ENCODE peak calls at places on chromosomes 12 and 14, in ten cellular contexts. C, K, F, Z, P, V, H, O, I and Y are unnamed samples.

GRCh38 chr14:101665478-101666078 is 95.9 kb upstream of the PPP2R5C start:
- DNase-seq in C (peak; percentile 52), K (no peak), F (no peak), Z (peak; percentile 69), P (no peak), V (no peak), H (peak; percentile 71), O (no peak), I (peak; percentile 37), Y (peak; percentile 62)

GRCh38 chr14:61504841-61505340 is 183.5 kb downstream of the PRKCH start:
- DNase-seq in C (no peak), K (no peak), F (no peak), Z (no peak), P (no peak), V (no peak), H (no peak), O (no peak), I (no peak), Y (no peak)

GRCh38 chr14:101579372-101580080 is 18.2 kb downstream of the DIO3 start:
- DNase-seq in C (no peak), K (peak; percentile 55), F (no peak), Z (no peak), P (no peak), V (no peak), H (no peak), O (no peak), I (no peak), Y (no peak)

GRCh38 chr12:105205322-105206048 is 30.5 kb downstream of the APPL2 start:
- DNase-seq in C (peak; percentile 61), K (no peak), F (no peak), Z (no peak), P (no peak), V (peak; percentile 49), H (no peak), O (no peak), I (no peak), Y (no peak)

GRCh38 chr12:47891356-47891755 is 13.4 kb downstream of the VDR start:
- DNase-seq in C (no peak), K (no peak), F (no peak), Z (no peak), P (no peak), V (no peak), H (no peak), O (no peak), I (no peak), Y (no peak)

GRCh38 chr12:69210661-69211060 is 28.7 kb upstream of the CPSF6 start:
- DNase-seq in C (no peak), K (no peak), F (no peak), Z (no peak), P (no peak), V (no peak), H (no peak), O (no peak), I (no peak), Y (no peak)

GRCh38 chr12:80406253-80406652 is 37.8 kb upstream of the PTPRQ start:
- DNase-seq in C (no peak), K (no peak), F (no peak), Z (no peak), P (no peak), V (no peak), H (no peak), O (no peak), I (no peak), Y (no peak)

GRCh38 chr14:50530358-50530757 is 2.0 kb downstream of the MAP4K5 start:
- DNase-seq in C (no peak), K (no peak), F (no peak), Z (no peak), P (no peak), V (no peak), H (no peak), O (no peak), I (peak; percentile 48), Y (no peak)

GRCh38 chr14:96861568-96862310 is 64.6 kb downstream of the VRK1 start:
- DNase-seq in C (no peak), K (no peak), F (no peak), Z (no peak), P (no peak), V (no peak), H (peak; percentile 79), O (no peak), I (no peak), Y (no peak)

GRCh38 chr12:39378346-39378745 is 64.6 kb downstream of the KIF21A start:
- DNase-seq in C (no peak), K (no peak), F (no peak), Z (no peak), P (no peak), V (no peak), H (no peak), O (no peak), I (no peak), Y (no peak)

GRCh38 chr12:118290130-118290529 is 82.6 kb downstream of the TAOK3 start:
- DNase-seq in C (no peak), K (no peak), F (no peak), Z (peak; percentile 26), P (no peak), V (no peak), H (no peak), O (no peak), I (no peak), Y (no peak)

GRCh38 chr14:95071649-95072256 is 85.6 kb downstream of the DICER1 start:
- DNase-seq in C (no peak), K (no peak), F (no peak), Z (no peak), P (no peak), V (no peak), H (no peak), O (no peak), I (no peak), Y (no peak)

GRCh38 chr12:26046886-26047285 is 78.0 kb downstream of the BHLHE41 start:
- DNase-seq in C (no peak), K (no peak), F (no peak), Z (no peak), P (no peak), V (no peak), H (no peak), O (no peak), I (no peak), Y (no peak)

DNA sequence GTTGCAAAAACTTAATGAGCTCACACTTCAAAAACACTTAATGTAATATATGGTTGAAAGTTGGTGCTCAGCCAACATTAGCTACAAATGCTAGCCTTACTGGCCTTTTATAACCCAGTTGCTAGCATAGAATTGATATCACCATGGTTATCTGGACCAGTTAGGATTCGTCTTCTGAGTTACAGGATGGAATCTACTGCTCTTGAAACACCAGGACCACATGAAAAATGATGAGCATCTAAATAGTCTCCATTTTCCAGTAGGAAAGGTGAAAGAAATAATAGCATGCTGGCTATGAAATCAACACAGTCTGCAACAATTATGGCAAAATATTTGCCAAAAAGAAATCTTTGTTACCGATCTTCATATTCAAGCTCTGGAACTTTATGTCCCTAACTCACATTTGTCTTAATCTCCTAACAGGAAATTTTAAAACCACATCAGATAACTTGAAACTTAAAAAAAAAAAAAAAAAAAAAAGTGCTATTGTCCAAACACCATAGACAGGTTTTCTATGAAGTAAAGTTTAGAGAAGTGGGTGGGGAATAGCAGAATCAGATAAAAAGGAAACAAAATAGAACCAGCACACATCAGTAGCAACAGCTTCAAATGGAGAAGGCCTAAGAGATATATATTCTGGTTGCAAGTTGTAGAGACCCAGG is 12.6 kb upstream of the CD69 start:
- DNase-seq in C (no peak), K (no peak), F (no peak), Z (no peak), P (no peak), V (no peak), H (no peak), O (no peak), I (no peak), Y (no peak)
- H3K4me3 ChIP-seq in C (no peak overlapping the region), K (no peak overlapping the region), F (no peak overlapping the region), Z (no peak overlapping the region), P (no peak overlapping the region), V (no peak overlapping the region), H (no peak overlapping the region), O (no peak overlapping the region), I (no peak overlapping the region), Y (no peak overlapping the region)

DNA sequence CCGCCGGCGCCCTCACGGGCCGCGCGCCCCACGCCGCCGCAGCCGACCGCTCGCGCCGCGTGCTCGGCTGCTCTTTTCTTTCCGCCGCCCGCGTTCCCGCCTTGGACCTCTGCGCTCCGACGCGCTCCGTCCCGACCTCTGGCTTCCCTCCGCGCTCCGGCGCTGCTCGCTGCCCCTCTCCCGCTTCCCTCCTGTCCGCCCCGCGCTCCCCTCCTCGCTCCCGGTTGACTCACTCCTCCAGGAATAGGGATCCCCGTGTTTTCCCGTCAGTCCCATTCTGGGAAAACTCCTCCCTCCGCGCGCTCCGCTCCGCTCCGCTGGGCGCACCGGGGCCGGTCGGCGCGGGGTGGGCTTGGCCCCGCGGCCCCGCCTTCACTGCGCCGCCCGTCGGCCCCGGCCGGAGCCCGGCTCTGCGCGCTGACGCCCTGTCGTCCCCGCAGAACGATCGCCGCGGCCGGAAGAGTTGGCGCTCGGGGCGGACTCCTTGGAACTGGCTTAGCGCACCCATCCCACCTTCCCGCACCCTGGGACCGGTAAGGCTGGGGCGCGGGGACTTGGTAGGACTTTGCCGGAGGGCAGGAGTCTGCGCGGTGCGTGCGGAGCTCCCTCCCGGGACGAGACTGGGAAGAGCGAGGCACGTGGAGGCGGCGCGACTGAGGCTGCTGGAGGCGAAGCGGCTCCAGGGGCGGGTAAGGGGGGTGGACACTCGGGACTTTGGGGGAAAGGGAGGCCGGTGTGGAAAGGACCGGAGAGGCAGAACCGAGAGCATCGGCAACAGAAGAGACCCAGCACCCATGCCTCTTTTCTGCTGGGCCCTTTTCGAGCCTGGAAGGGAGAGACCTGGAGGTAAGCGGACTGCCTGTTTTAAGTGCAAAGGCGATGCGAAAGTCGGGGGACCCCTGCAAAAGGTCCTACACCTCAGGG is 573 bp downstream of the TEAD4 start:
- DNase-seq in C (peak; percentile 43), K (peak; percentile 77), F (peak; percentile 35), Z (peak; percentile 73), P (no peak), V (peak; percentile 33), H (peak; percentile 49), O (peak; percentile 30), I (peak; percentile 72), Y (no peak)
- TF ChIP-seq POLR2AphosphoS5 in C (peak; percentile 8), K (no peak), F (peak; percentile 29), Z (peak; percentile 69), P (no peak), V (no peak), H (no peak), O (no peak), I (no peak), Y (no peak)

DNA sequence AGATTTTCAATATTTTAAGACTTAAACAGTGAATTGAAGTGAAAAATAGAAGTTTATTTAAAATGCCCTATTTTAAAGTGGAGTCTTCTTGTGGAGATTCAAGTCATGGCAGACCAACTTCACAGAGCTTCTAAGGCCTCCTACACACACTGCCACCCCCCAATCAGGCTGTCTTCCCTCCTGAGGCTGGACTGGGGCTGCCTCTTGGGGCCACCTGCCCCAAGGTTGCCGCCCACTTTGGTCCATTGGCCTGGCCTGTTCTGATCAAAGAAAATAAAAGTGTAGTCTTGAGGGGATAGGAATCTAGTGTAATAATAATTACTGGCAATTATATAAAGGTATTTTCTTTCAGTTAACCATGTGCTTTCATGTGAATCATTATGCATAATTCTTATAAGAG is 1.3 kb downstream of the GOLT1B start:
- DNase-seq in C (no peak), K (no peak), F (no peak), Z (no peak), P (no peak), V (no peak), H (peak; percentile 8), O (no peak), I (no peak), Y (no peak)
- H3K4me3 ChIP-seq in C (peak overlapping the region; percentile 98), K (peak overlapping the region; percentile 100), F (no peak overlapping the region), Z (peak overlapping the region; percentile 72), P (peak overlapping the region; percentile 94), V (peak overlapping the region; percentile 93), H (peak overlapping the region; percentile 73), O (no peak overlapping the region), I (peak overlapping the region; percentile 88), Y (peak overlapping the region; percentile 97)

GRCh38 chr14:103361868-103362267 is 23.3 kb upstream of the MARK3 start:
- DNase-seq in C (no peak), K (no peak), F (no peak), Z (no peak), P (no peak), V (no peak), H (no peak), O (no peak), I (peak; percentile 90), Y (peak; percentile 67)
- TF ChIP-seq POLR2AphosphoS5 in C (no peak), K (no peak), F (no peak), Z (no peak), P (no peak), V (no peak), H (no peak), O (no peak), I (peak; percentile 44), Y (no peak)